ENCODE peak calls at places on chromosomes 7 and 10, in six cellular contexts. L is uterus, Y is psoas muscle, O is Peyer's patch, C is fibroblast of lung, B is sigmoid colon. J is an unnamed sample.

GRCh38 chr10:78299861-78300453 is 266.3 kb downstream of the RPS24 start:
- DNase-seq in Y (no peak), B (peak; percentile 75), O (no peak), C (peak; percentile 12), L (peak; percentile 45), J (no peak)

GRCh38 chr7:24384362-24385030 is 100.5 kb downstream of the NPY start:
- DNase-seq in O (no peak), C (peak; percentile 9), Y (no peak), B (no peak), L (no peak), J (no peak)

GRCh38 chr7:139044813-139045794 is 9.3 kb upstream of the ZC3HAV1L start:
- DNase-seq in O (no peak), Y (no peak), B (no peak), L (no peak), C (no peak), J (no peak)

GRCh38 chr10:70594161-70594560 is 8.4 kb downstream of the PRF1 start:
- DNase-seq in L (no peak), O (no peak), C (no peak), Y (no peak), B (no peak), J (no peak)

GRCh38 chr10:87092861-87093460 is 1.7 kb downstream of the GLUD1 start:
- DNase-seq in B (no peak), Y (no peak), O (no peak), C (peak; percentile 49), L (no peak), J (no peak)

GRCh38 chr10:74738985-74739567 is 87.3 kb upstream of the KAT6B start:
- DNase-seq in Y (no peak), L (no peak), C (peak; percentile 21), O (no peak), B (no peak), J (no peak)

GRCh38 chr7:70856889-70857511 is 274.9 kb upstream of the GALNT17 start:
- DNase-seq in C (peak; percentile 59), Y (peak; percentile 70), L (peak; percentile 57), B (peak; percentile 71), O (peak; percentile 78), J (peak; percentile 77)

GRCh38 chr7:13069832-13070231 is 382.4 kb downstream of the ARL4A start:
- DNase-seq in C (peak; percentile 82), O (no peak), Y (no peak), B (no peak), L (no peak), J (no peak)

GRCh38 chr10:113386005-113386404 is 166.8 kb upstream of the HABP2 start:
- DNase-seq in C (peak; percentile 50), O (no peak), B (no peak), Y (no peak), L (no peak), J (no peak)

GRCh38 chr10:71255817-71256660 is 43.7 kb downstream of the UNC5B start:
- DNase-seq in C (peak; percentile 95), B (peak; percentile 84), L (peak; percentile 53), O (peak; percentile 92), Y (peak; percentile 73), J (no peak)

GRCh38 chr7:111173990-111174389 is 83.1 kb downstream of the LRRN3 start:
- DNase-seq in C (no peak), O (no peak), L (no peak), Y (no peak), B (no peak), J (no peak)

GRCh38 chr10:803041-803741 is 113.7 kb upstream of the DIP2C start:
- DNase-seq in L (no peak), Y (no peak), O (no peak), B (peak; percentile 60), C (no peak), J (no peak)

GRCh38 chr10:70769121-70769520 is 16.1 kb downstream of the TBATA start:
- DNase-seq in O (no peak), L (no peak), B (no peak), C (no peak), Y (no peak), J (no peak)

GRCh38 chr10:112716076-112716475 is 234.0 kb upstream of the TCF7L2 start:
- DNase-seq in Y (no peak), B (no peak), L (no peak), O (no peak), C (no peak), J (no peak)

GRCh38 chr7:100430450-100431285 is 1.0 kb downstream of the MEPCE start:
- DNase-seq in Y (peak; percentile 66), L (no peak), C (no peak), B (peak; percentile 73), O (no peak), J (peak; percentile 42)

GRCh38 chr10:87685832-87686589 is 26.3 kb downstream of the PAPSS2 start:
- DNase-seq in B (no peak), C (peak; percentile 30), Y (no peak), O (no peak), L (no peak), J (no peak)

GRCh38 chr10:113644185-113645120 is 19.4 kb downstream of the NRAP start:
- DNase-seq in O (no peak), Y (no peak), C (peak; percentile 64), B (no peak), L (no peak), J (no peak)

GRCh38 chr10:113047605-113047962 is 97.5 kb downstream of the TCF7L2 start:
- DNase-seq in C (peak; percentile 81), Y (no peak), O (no peak), L (no peak), B (peak; percentile 70), J (no peak)

GRCh38 chr10:114881462-114881861 is 56.5 kb upstream of the TRUB1 start:
- DNase-seq in L (peak; percentile 40), O (no peak), Y (no peak), B (no peak), C (no peak), J (no peak)

GRCh38 chr10:119849031-119849789 is 23.4 kb downstream of the MCMBP start:
- DNase-seq in L (no peak), O (no peak), B (no peak), Y (no peak), C (peak; percentile 20), J (no peak)

GRCh38 chr10:132104471-132105301 is 38.9 kb downstream of the JAKMIP3 start:
- DNase-seq in O (peak; percentile 21), L (no peak), Y (peak; percentile 42), B (peak; percentile 40), C (no peak), J (no peak)

GRCh38 chr7:18580945-18581344 is 85.4 kb downstream of the HDAC9 start:
- DNase-seq in C (no peak), O (no peak), L (no peak), B (no peak), Y (no peak), J (no peak)

GRCh38 chr7:37000514-37000913 is 276.2 kb upstream of the AOAH start:
- DNase-seq in Y (no peak), C (no peak), L (no peak), O (no peak), B (no peak), J (no peak)

DNA sequence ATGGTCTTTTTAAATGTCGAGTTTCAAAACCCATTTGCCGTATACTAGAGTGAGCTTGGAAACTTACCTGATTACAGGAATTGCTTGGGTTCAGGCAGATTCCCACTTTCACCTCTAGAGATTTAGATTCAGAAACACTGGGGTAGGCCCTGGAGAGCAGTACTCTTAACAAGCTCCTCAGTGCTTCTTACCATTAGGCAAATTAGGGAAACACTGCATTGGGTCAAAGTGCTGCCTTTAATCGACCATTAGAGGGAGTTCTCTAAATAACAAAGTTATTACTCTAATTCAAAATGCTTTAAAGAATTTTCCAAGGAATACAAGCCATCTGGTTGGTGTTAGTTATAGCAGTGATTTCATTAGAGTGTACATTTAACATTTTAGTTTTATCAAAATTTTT is 324.6 kb downstream of the GFRA1 start:
- DNase-seq in B (no peak), L (no peak), O (no peak), C (peak; percentile 43), Y (no peak), J (no peak)
- TF ChIP-seq CTCF in B (no peak), L (peak; percentile 22), O (no peak), C (peak; percentile 44), Y (no peak), J (peak; percentile 31)

GRCh38 chr10:46329690-46330016 is 42.9 kb downstream of the ANTXRL start:
- DNase-seq in L (no peak), O (no peak), Y (no peak), C (no peak), B (no peak), J (no peak)
- H3K36me3 ChIP-seq in L (no peaks in the 10 kb centered on the region), O (no peaks in the 10 kb centered on the region), Y (no peaks in the 10 kb centered on the region), C (no peaks in the 10 kb centered on the region), B (no peaks in the 10 kb centered on the region), J (no peaks in the 10 kb centered on the region)

GRCh38 chr10:130989670-130990247 is 321.8 kb downstream of the TCERG1L start:
- DNase-seq in Y (no peak), L (no peak), B (no peak), C (no peak), O (no peak), J (no peak)
- TF ChIP-seq CTCF in Y (no peak), L (no peak), B (no peak), C (no peak), O (no peak), J (no peak)

GRCh38 chr7:55174456-55174855 is 155.6 kb downstream of the EGFR start:
- DNase-seq in L (no peak), C (no peak), B (no peak), O (no peak), Y (no peak), J (no peak)
- H3K36me3 ChIP-seq in L (no peaks in the 10 kb centered on the region), C (peaks cover 31% of the 10 kb centered on the region), B (peaks cover 68% of the 10 kb centered on the region), O (no peaks in the 10 kb centered on the region), Y (peaks cover 4% of the 10 kb centered on the region), J (no peaks in the 10 kb centered on the region)